ENCODE peak calls at places on chromosome 5, in eight cellular contexts. Z is HT1080; J is CD8-positive, alpha-beta memory T cell; F is Kasumi-1; E is stimulated activated naive CD8-positive, alpha-beta T cell treated with anti-CD3 and anti-CD28 coated beads, Interleukin-15, amount 100 ng/mL, for 72 hours; K is GM13977; C is head of caudate nucleus; N is skeletal muscle cell. R is an unnamed sample.

GRCh38 chr5:132830436-132831094 is at the start of gene SHROOM1:
- DNase-seq in Z (peak), J (no peak), F (no peak), E (peak), K (peak), C (peak), N (no peak), R (peak)

GRCh38 chr5:95664204-95664786 is 17.7 kb downstream of the RFESD start:
- DNase-seq in Z (peak), J (peak), F (peak), E (no peak), K (peak), C (no peak), N (no peak), R (peak)

GRCh38 chr5:80608730-80609129 is 38.6 kb upstream of the ANKRD34B start:
- DNase-seq in Z (no peak), J (no peak), F (peak), E (no peak), K (no peak), C (no peak), N (no peak), R (no peak)

GRCh38 chr5:136143763-136144162 is 11.1 kb downstream of the SMAD5 start:
- DNase-seq in Z (no peak), J (no peak), F (no peak), E (no peak), K (no peak), C (no peak), N (no peak), R (no peak)

GRCh38 chr5:145903113-145903512 is 30.3 kb upstream of the GRXCR2 start:
- DNase-seq in Z (peak), J (no peak), F (no peak), E (no peak), K (no peak), C (no peak), N (no peak), R (no peak)

GRCh38 chr5:169302046-169302445 is 1.1 kb upstream of the SLIT3 start:
- DNase-seq in Z (peak), J (no peak), F (no peak), E (no peak), K (no peak), C (no peak), N (no peak), R (no peak)

GRCh38 chr5:26761040-26761439 is 277.3 kb downstream of the CDH9 start:
- DNase-seq in Z (no peak), J (no peak), F (no peak), E (no peak), K (no peak), C (no peak), N (no peak), R (no peak)

GRCh38 chr5:17388717-17389116 is 109.3 kb upstream of the TAF11L2 start:
- DNase-seq in Z (no peak), J (no peak), F (no peak), E (no peak), K (no peak), C (no peak), N (no peak), R (no peak)

GRCh38 chr5:81854485-81854884 is 103.6 kb upstream of the SSBP2 start:
- DNase-seq in Z (no peak), J (no peak), F (no peak), E (no peak), K (no peak), C (no peak), N (no peak), R (peak)

GRCh38 chr5:65508978-65509377 is 27.3 kb upstream of the ADAMTS6 start:
- DNase-seq in Z (no peak), J (no peak), F (no peak), E (no peak), K (no peak), C (no peak), N (no peak), R (no peak)

R was measured in MM.1S.